ENCODE peak calls at places on chromosomes 1 and 21, in six cellular contexts. B, R, C, N, M and L are unnamed samples.

GRCh38 chr1:15430787-15431570 is 7.3 kb upstream of the CTRC start:
- DNase-seq in B (no peak), R (peak), C (no peak), N (no peak), M (peak), L (peak)

GRCh38 chr1:201656670-201657032 is 117.7 kb downstream of the NAV1 start:
- DNase-seq in B (no peak), R (no peak), C (no peak), N (no peak), M (no peak), L (no peak)

GRCh38 chr1:40627987-40628902 is 37.2 kb downstream of the RIMS3 start:
- DNase-seq in B (peak), R (no peak), C (peak), N (no peak), M (no peak), L (peak)

GRCh38 chr1:118184737-118185082 is 318 bp downstream of the SPAG17 start:
- DNase-seq in B (no peak), R (no peak), C (no peak), N (no peak), M (no peak), L (no peak)

GRCh38 chr1:173903827-173904226 is 13.3 kb downstream of the SERPINC1 start:
- DNase-seq in B (no peak), R (no peak), C (no peak), N (no peak), M (no peak), L (no peak)

GRCh38 chr1:160722726-160723125 is 11.1 kb upstream of the CD48 start:
- DNase-seq in B (no peak), R (no peak), C (no peak), N (no peak), M (no peak), L (no peak)

GRCh38 chr21:30936207-30936606 is 54.8 kb upstream of the KRTAP11-1 start:
- DNase-seq in B (no peak), R (no peak), C (no peak), N (no peak), M (no peak), L (no peak)

GRCh38 chr1:70112838-70113237 is 92.5 kb downstream of the LRRC40 start:
- DNase-seq in B (no peak), R (no peak), C (no peak), N (no peak), M (no peak), L (no peak)

GRCh38 chr1:227312364-227313025 is 5.8 kb downstream of the CDC42BPA start:
- DNase-seq in B (no peak), R (no peak), C (no peak), N (no peak), M (no peak), L (no peak)

GRCh38 chr1:247681288-247681897 is 1.9 kb upstream of the OR13G1 start:
- DNase-seq in B (peak), R (peak), C (peak), N (no peak), M (peak), L (peak)

GRCh38 chr1:222794656-222795474 is 20.0 kb upstream of the DISP1 start:
- DNase-seq in B (no peak), R (no peak), C (no peak), N (no peak), M (no peak), L (no peak)

GRCh38 chr1:22600817-22601605 is 35.4 kb upstream of the C1QA start:
- DNase-seq in B (no peak), R (no peak), C (no peak), N (no peak), M (no peak), L (no peak)

GRCh38 chr1:182357177-182357576 is 34.4 kb downstream of the GLUL start:
- DNase-seq in B (no peak), R (no peak), C (no peak), N (no peak), M (no peak), L (no peak)

GRCh38 chr1:180343931-180344406 is 113.9 kb downstream of the LHX4 start:
- DNase-seq in B (no peak), R (no peak), C (no peak), N (no peak), M (no peak), L (no peak)

GRCh38 chr1:171226757-171227370 is 21.4 kb upstream of the FMO1 start:
- DNase-seq in B (peak), R (peak), C (no peak), N (no peak), M (no peak), L (peak)

GRCh38 chr1:43171312-43171875 is 696 bp downstream of the EBNA1BP2 start:
- DNase-seq in B (peak), R (no peak), C (no peak), N (no peak), M (no peak), L (peak)

GRCh38 chr1:183470147-183470960 is 1.9 kb upstream of the SMG7 start:
- DNase-seq in B (peak), R (peak), C (peak), N (no peak), M (peak), L (peak)

GRCh38 chr1:186762653-186763052 is 66.1 kb upstream of the PLA2G4A start:
- DNase-seq in B (no peak), R (no peak), C (no peak), N (no peak), M (no peak), L (no peak)

GRCh38 chr1:243407284-243408018 is 151.6 kb downstream of the SDCCAG8 start:
- DNase-seq in B (peak), R (no peak), C (no peak), N (peak), M (no peak), L (no peak)

GRCh38 chr21:38661296-38662223 is 144.2 kb upstream of the ETS2 start:
- DNase-seq in B (no peak), R (no peak), C (no peak), N (no peak), M (no peak), L (peak)

GRCh38 chr1:44030606-44031050 is 634 bp downstream of the SLC6A9 start:
- DNase-seq in B (peak), R (no peak), C (no peak), N (no peak), M (peak), L (peak)

GRCh38 chr21:26842976-26843911 is 2.0 kb downstream of the ADAMTS1 start:
- DNase-seq in B (peak), R (peak), C (peak), N (peak), M (peak), L (no peak)

GRCh38 chr1:18575620-18576019 is 55.0 kb upstream of the PAX7 start:
- DNase-seq in B (peak), R (peak), C (peak), N (no peak), M (peak), L (peak)

GRCh38 chr1:226181996-226182714 is 4.4 kb downstream of the ACBD3 start:
- DNase-seq in B (peak), R (peak), C (peak), N (no peak), M (no peak), L (peak)

GRCh38 chr1:15220825-15221431 is 26.1 kb upstream of the FHAD1 start:
- DNase-seq in B (no peak), R (no peak), C (no peak), N (no peak), M (no peak), L (no peak)

GRCh38 chr1:208115924-208116614 is 128.1 kb downstream of the PLXNA2 start:
- DNase-seq in B (no peak), R (no peak), C (no peak), N (no peak), M (no peak), L (no peak)

GRCh38 chr1:34165422-34165921 is 442 bp upstream of the CSMD2 start:
- DNase-seq in B (no peak), R (no peak), C (no peak), N (no peak), M (no peak), L (no peak)

GRCh38 chr1:109253803-109254620 is 4.7 kb downstream of the CELSR2 start:
- DNase-seq in B (no peak), R (no peak), C (no peak), N (no peak), M (no peak), L (no peak)

GRCh38 chr1:209988706-209989105 is 50.7 kb downstream of the SYT14 start:
- DNase-seq in B (no peak), R (no peak), C (no peak), N (no peak), M (no peak), L (no peak)

GRCh38 chr1:42784946-42785693 is at the start of gene TMEM269:
- DNase-seq in B (no peak), R (no peak), C (no peak), N (no peak), M (no peak), L (peak)

GRCh38 chr1:116853680-116854191 is 56.0 kb upstream of the PTGFRN start:
- DNase-seq in B (peak), R (peak), C (no peak), N (no peak), M (peak), L (no peak)

GRCh38 chr21:35559881-35560280 is 500.4 kb downstream of the SETD4 start:
- DNase-seq in B (no peak), R (no peak), C (no peak), N (no peak), M (no peak), L (no peak)

GRCh38 chr1:225670806-225671733 is 18.1 kb upstream of the ENAH start:
- DNase-seq in B (no peak), R (no peak), C (no peak), N (no peak), M (no peak), L (no peak)

GRCh38 chr1:27299385-27300252 is 22.3 kb upstream of the TMEM222 start:
- DNase-seq in B (peak), R (no peak), C (peak), N (peak), M (no peak), L (no peak)

GRCh38 chr21:45487161-45487806 is 55.0 kb downstream of the SLC19A1 start:
- DNase-seq in B (no peak), R (no peak), C (no peak), N (no peak), M (no peak), L (no peak)

GRCh38 chr1:68196676-68197075 is 35.6 kb downstream of the WLS start:
- DNase-seq in B (no peak), R (no peak), C (no peak), N (no peak), M (no peak), L (no peak)

GRCh38 chr1:246512635-246513034 is 5.6 kb upstream of the SMYD3 start:
- DNase-seq in B (no peak), R (no peak), C (no peak), N (no peak), M (no peak), L (no peak)

GRCh38 chr1:28668956-28669719 is 554 bp downstream of the GMEB1 start:
- DNase-seq in B (peak), R (peak), C (peak), N (no peak), M (peak), L (peak)

GRCh38 chr1:198496216-198497143 is 44.0 kb downstream of the ATP6V1G3 start:
- DNase-seq in B (peak), R (no peak), C (no peak), N (peak), M (no peak), L (no peak)

GRCh38 chr1:8831329-8831728 is 13.9 kb upstream of the RERE start:
- DNase-seq in B (no peak), R (no peak), C (no peak), N (no peak), M (no peak), L (no peak)
- TF ChIP-seq CTCF in B (no peak), R (no peak), C (no peak), N (peak), M (peak), L (no peak)

DNA sequence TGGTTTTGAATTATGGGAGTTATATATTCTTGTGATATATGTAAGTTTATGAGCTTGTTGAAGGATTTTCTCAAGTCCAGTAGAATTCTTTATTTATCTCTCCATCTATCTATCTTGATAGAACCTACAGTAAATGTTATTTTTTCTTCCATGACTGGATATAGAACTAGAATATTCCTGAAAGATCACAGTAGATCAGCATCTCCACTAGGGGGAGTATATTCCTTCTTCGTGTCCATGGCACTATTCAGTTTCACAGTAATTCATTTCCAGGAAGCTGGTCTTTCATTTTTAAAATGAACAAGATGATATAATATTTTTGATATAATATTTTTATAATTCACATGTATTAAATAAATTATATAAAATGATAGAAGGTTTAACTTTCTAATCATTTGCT is 18.8 kb downstream of the TMPRSS15 start:
- DNase-seq in B (peak), R (no peak), C (no peak), N (no peak), M (no peak), L (no peak)
- TF ChIP-seq CTCF in B (peak), R (peak), C (no peak), N (peak), M (peak), L (no peak)

DNA sequence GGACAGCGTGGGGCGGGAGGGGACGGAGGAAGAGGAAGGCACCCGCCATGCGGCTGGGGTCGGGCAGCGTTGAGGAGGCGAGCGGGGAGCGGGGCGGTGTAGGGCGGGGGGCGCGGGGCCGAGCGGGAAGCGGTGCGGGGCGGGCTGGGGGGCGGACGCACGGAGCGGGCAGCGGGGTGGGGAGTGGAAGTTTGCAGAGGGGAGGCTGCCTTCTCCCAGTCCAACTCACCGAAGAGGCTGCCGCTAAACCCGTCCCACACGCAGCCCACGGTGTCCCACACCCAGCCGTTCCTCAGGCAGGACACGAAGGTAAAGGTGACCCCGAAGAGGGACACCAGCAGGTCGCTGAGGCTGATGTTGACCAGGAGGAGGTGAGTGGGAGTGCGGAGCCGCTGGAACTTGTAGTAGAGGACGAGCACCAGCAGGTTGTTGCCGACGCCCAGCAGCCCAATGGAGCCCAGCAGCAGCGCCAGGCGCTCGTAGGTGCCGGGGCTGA is 468 bp downstream of the CHML start:
- DNase-seq in B (no peak), R (no peak), C (peak), N (no peak), M (peak), L (no peak)
- TF ChIP-seq CTCF in B (no peak), R (no peak), C (no peak), N (no peak), M (no peak), L (no peak)

GRCh38 chr1:4627353-4627752 is 27.1 kb upstream of the AJAP1 start:
- DNase-seq in B (no peak), R (no peak), C (no peak), N (no peak), M (no peak), L (no peak)
- TF ChIP-seq CTCF in B (no peak), R (no peak), C (no peak), N (no peak), M (no peak), L (no peak)

GRCh38 chr1:3590145-3590768 is 21.1 kb downstream of the MEGF6 start:
- DNase-seq in B (no peak), R (no peak), C (no peak), N (no peak), M (no peak), L (no peak)

GRCh38 chr1:3590951-3591865 is 20.1 kb downstream of the MEGF6 start:
- DNase-seq in B (no peak), R (no peak), C (no peak), N (no peak), M (no peak), L (no peak)

GRCh38 chr1:3587133-3587733 is 24.1 kb downstream of the MEGF6 start:
- DNase-seq in B (no peak), R (no peak), C (no peak), N (peak), M (no peak), L (no peak)

GRCh38 chr1:3585940-3586568 is 25.3 kb downstream of the MEGF6 start:
- DNase-seq in B (no peak), R (no peak), C (no peak), N (no peak), M (no peak), L (no peak)

DNA sequence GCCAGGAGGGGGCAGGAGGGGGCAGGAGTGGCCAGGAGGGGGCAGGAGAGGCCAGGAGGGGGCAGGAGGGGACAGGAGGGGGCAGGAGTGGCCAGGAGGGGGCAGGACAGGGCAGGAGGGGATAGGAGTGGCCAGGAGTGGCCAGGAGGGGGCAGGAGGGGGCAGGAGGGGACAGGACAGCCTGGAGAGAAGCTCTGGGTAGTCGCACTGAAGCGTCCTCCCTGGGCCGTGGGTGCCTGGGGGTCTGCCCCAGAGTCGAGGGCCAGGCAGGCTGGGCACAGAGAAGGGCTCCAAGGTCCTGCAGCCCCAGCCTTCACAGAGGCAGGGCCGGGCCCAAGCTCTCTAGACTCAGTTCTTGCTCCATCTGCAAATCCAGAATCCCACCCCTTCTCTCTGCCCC is 22.9 kb downstream of the MEGF6 start:
- DNase-seq in B (no peak), R (no peak), C (no peak), N (no peak), M (no peak), L (no peak)
- TF ChIP-seq CTCF in B (no peak), R (no peak), C (no peak), N (no peak), M (no peak), L (no peak)

DNA sequence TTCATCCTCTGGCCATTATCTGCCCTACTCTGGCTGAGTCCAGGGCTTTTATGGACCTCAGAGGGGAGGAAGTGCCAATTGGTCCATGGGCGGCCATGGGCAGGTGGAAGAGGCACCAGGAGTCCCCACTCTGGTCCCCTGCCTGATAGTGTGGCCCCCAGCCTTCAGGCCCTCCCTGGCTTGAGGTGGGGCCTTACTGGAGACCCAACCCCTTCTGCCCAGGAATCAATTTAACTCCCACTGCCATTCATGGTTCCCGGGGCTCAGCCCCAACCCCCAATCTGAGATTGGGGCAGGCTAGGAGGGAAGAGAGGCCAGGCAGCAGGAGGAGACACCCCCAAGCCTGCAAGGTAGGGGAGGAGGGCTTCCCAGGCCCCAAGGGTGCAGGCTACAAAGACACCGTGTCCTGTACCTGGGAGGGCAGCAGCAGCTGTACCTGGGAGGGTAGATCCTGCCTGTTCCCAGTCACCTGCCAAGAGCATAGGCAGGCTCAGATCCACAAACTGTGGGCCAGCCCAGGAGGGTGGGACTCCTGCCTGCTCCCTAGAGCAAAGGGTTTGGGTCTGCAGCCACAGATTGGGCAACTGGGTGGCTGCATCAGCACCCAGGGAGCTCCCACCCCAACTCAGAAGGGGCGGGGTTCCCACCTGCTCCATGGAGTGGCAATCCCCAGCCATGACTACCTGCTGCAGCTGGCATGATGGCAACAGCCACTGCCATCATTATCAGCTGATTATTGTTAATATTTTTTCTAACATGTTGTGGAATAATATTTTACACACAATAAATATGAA is 1044.1 kb upstream of the B3GALT2 start:
- DNase-seq in B (no peak), R (no peak), C (no peak), N (no peak), M (no peak), L (no peak)
- TF ChIP-seq CTCF in B (no peak), R (no peak), C (no peak), N (no peak), M (no peak), L (no peak)

DNA sequence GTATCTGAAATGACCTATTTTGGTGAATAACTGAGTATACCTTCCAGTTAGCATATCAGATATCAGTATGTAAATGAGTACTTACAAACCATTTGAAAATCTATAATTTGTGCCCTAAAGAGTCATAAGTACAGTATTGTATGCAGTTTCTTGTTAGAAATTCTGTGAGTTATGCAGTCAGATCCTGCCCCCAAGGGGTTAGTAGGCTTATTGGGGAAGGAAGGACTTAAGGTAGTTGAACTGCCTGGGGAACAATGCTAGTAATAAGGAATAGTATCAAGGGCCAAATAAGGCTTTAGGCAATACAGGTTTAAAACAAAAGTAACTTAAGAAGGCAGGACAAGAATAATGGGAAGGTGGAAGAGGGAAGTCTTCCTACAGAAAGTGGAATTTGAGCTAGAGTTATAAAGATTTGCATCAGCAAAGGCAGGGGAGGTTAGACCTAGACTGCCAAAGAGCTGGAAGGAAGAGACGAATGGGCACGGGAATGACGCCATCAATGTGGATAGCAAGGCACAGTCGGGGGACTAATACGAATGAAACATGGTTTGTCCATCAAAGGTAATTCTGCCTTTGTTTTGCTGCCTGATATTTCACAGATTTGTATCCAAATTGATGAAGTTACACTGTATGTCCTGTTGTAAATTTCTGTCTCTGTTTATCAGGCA is 182.9 kb upstream of the DPYD start:
- DNase-seq in B (no peak), R (no peak), C (no peak), N (no peak), M (no peak), L (no peak)
- TF ChIP-seq CTCF in B (no peak), R (no peak), C (no peak), N (no peak), M (no peak), L (no peak)

GRCh38 chr1:35706846-35707245 is 11.8 kb downstream of the C1orf216 start:
- DNase-seq in B (no peak), R (no peak), C (no peak), N (no peak), M (no peak), L (no peak)
- TF ChIP-seq CTCF in B (no peak), R (no peak), C (no peak), N (no peak), M (no peak), L (no peak)